ENCODE peak calls at places on chromosome 17, in eight cellular contexts. J, K, G, F, N, Z, V and L are unnamed samples.
A peak's percentile ranks its signal among the peaks of the same experiment; 100 is the strongest.

GRCh38 chr17:81648013-81648706 is 8.2 kb downstream of the PDE6G start:
- DNase-seq in J (no peak), K (no peak), G (no peak), F (no peak), N (no peak), Z (no peak), V (no peak), L (peak; percentile 81)

GRCh38 chr17:41959336-41960095 is 7.1 kb upstream of the CNP start:
- DNase-seq in J (no peak), K (peak; percentile 49), G (no peak), F (peak; percentile 56), N (no peak), Z (no peak), V (no peak), L (peak; percentile 87)

GRCh38 chr17:40347319-40348135 is 17.0 kb downstream of the GJD3 start:
- DNase-seq in J (no peak), K (no peak), G (no peak), F (no peak), N (no peak), Z (no peak), V (peak; percentile 69), L (peak; percentile 77)

GRCh38 chr17:4453821-4454591 is 20.3 kb downstream of the SPNS3 start:
- DNase-seq in J (no peak), K (no peak), G (no peak), F (no peak), N (no peak), Z (no peak), V (no peak), L (no peak)

GRCh38 chr17:17837380-17837821 is 615 bp upstream of the SREBF1 start:
- DNase-seq in J (no peak), K (peak; percentile 69), G (no peak), F (peak; percentile 85), N (no peak), Z (peak; percentile 58), V (peak; percentile 79), L (no peak)

GRCh38 chr17:60941028-60941427 is 263.4 kb downstream of the BCAS3 start:
- DNase-seq in J (no peak), K (peak; percentile 73), G (no peak), F (peak; percentile 100), N (no peak), Z (peak; percentile 21), V (peak; percentile 83), L (no peak)

GRCh38 chr17:60231234-60231633 is 81.5 kb downstream of the CA4 start:
- DNase-seq in J (no peak), K (peak; percentile 70), G (no peak), F (peak; percentile 60), N (no peak), Z (no peak), V (no peak), L (peak; percentile 21)

GRCh38 chr17:68424861-68425260 is 32.4 kb downstream of the WIPI1 start:
- DNase-seq in J (no peak), K (no peak), G (no peak), F (no peak), N (no peak), Z (no peak), V (no peak), L (peak; percentile 59)

GRCh38 chr17:72497915-72498314 is 377.1 kb downstream of the SOX9 start:
- DNase-seq in J (no peak), K (no peak), G (no peak), F (no peak), N (no peak), Z (no peak), V (no peak), L (no peak)

GRCh38 chr17:36942631-36943125 is 5.4 kb downstream of the LHX1 start:
- DNase-seq in J (no peak), K (no peak), G (no peak), F (no peak), N (no peak), Z (no peak), V (no peak), L (peak; percentile 80)

GRCh38 chr17:83096401-83097220 is 17.2 kb downstream of the METRNL start:
- DNase-seq in J (no peak), K (no peak), G (no peak), F (no peak), N (no peak), Z (no peak), V (no peak), L (peak; percentile 81)

GRCh38 chr17:82031885-82032627 is 578 bp downstream of the RAC3 start:
- DNase-seq in J (no peak), K (no peak), G (no peak), F (no peak), N (no peak), Z (no peak), V (no peak), L (peak; percentile 97)

GRCh38 chr17:14307560-14308024 is 6.7 kb downstream of the HS3ST3B1 start:
- DNase-seq in J (no peak), K (peak; percentile 87), G (no peak), F (peak; percentile 77), N (no peak), Z (no peak), V (no peak), L (no peak)
- H3K27me3 ChIP-seq in J (no peaks in the 10 kb centered on the region), K (no peaks in the 10 kb centered on the region), G (no peaks in the 10 kb centered on the region), F (no peaks in the 10 kb centered on the region), N (no peaks in the 10 kb centered on the region), Z (no peaks in the 10 kb centered on the region), V (peaks cover 22% of the 10 kb centered on the region), L (peaks cover 36% of the 10 kb centered on the region)

GRCh38 chr17:48307814-48308411 is 122.1 kb downstream of the SKAP1 start:
- DNase-seq in J (peak; percentile 19), K (peak; percentile 57), G (no peak), F (peak; percentile 80), N (peak; percentile 64), Z (peak; percentile 28), V (peak; percentile 10), L (peak; percentile 33)
- H3K27me3 ChIP-seq in J (no peaks in the 10 kb centered on the region), K (peaks cover 17% of the 10 kb centered on the region), G (no peaks in the 10 kb centered on the region), F (peaks cover 41% of the 10 kb centered on the region), N (no peaks in the 10 kb centered on the region), Z (peaks cover 16% of the 10 kb centered on the region), V (peaks cover 48% of the 10 kb centered on the region), L (no peaks in the 10 kb centered on the region)

GRCh38 chr17:38461683-38462082 is 33.4 kb downstream of the ARHGAP23 start:
- DNase-seq in J (no peak), K (no peak), G (no peak), F (no peak), N (no peak), Z (no peak), V (no peak), L (no peak)

GRCh38 chr17:38458521-38458920 is 30.3 kb downstream of the ARHGAP23 start:
- DNase-seq in J (no peak), K (no peak), G (no peak), F (no peak), N (no peak), Z (no peak), V (no peak), L (peak; percentile 54)

GRCh38 chr17:38460082-38460715 is 31.9 kb downstream of the ARHGAP23 start:
- DNase-seq in J (no peak), K (no peak), G (no peak), F (no peak), N (no peak), Z (no peak), V (no peak), L (peak; percentile 38)

GRCh38 chr17:38459556-38459955 is 31.3 kb downstream of the ARHGAP23 start:
- DNase-seq in J (no peak), K (no peak), G (no peak), F (no peak), N (no peak), Z (no peak), V (no peak), L (no peak)

DNA sequence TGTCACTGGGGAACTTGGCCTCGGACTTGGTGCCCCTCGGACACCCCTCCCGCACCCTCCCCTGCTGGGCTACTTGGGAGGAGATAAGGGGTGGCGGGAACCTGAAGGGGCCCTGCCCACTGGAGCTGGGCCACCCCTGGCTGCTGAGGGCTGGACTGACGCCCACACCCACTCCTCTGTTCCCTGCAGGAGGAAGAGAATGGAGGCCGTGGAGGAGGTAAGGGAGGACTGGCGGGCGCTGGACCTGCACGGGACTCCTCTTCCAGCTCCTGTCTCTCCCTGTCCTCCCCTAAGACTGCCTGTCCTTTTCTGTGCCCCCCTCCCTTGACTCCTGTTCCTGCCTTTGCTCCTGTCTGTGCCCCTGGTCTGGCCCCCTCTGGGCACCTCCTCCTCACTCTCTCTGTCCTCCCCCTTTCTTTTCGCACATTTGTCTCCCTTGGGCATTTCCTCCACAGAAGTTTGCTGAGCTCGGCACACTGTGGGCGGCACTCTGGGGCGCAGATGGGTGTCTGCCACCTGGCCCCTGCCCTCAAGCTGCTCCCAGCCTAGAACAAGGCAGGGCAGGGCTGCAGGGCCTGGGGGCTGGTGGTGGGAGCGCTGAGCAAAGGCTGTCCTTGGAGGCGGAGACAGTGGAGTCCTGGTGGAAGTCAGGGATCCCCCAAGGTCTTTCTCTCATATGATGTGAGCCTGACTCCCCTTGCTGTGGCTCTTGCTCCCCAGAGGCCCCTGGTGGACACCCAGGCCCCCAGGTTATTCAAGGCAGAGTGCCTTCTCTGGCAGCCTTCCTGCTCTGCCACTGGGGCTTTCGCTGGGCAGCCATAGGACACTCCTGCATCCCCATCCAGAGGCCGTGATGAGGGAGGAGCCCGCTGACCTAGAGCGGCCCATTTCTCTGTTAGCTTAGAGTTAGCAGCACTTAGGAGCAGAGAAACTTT is 32.7 kb downstream of the ARHGAP23 start:
- DNase-seq in J (no peak), K (no peak), G (no peak), F (no peak), N (no peak), Z (no peak), V (no peak), L (peak; percentile 75)
- H3K27me3 ChIP-seq in J (peaks cover 3% of the 10 kb centered on the region), K (no peaks in the 10 kb centered on the region), G (no peaks in the 10 kb centered on the region), F (no peaks in the 10 kb centered on the region), N (no peaks in the 10 kb centered on the region), Z (no peaks in the 10 kb centered on the region), V (no peaks in the 10 kb centered on the region), L (no peaks in the 10 kb centered on the region)

GRCh38 chr17:58753026-58753425 is 2.6 kb upstream of the PPM1E start:
- DNase-seq in J (no peak), K (no peak), G (no peak), F (no peak), N (no peak), Z (no peak), V (no peak), L (no peak)

GRCh38 chr17:58756246-58757161 is 850 bp downstream of the PPM1E start:
- DNase-seq in J (no peak), K (peak; percentile 28), G (peak; percentile 48), F (no peak), N (no peak), Z (no peak), V (no peak), L (peak; percentile 75)

GRCh38 chr17:58757162-58757613 is 1.5 kb downstream of the PPM1E start:
- DNase-seq in J (no peak), K (no peak), G (no peak), F (no peak), N (no peak), Z (no peak), V (no peak), L (no peak)

GRCh38 chr17:58755269-58755576 is 431 bp upstream of the PPM1E start:
- DNase-seq in J (no peak), K (no peak), G (no peak), F (no peak), N (no peak), Z (no peak), V (no peak), L (no peak)

DNA sequence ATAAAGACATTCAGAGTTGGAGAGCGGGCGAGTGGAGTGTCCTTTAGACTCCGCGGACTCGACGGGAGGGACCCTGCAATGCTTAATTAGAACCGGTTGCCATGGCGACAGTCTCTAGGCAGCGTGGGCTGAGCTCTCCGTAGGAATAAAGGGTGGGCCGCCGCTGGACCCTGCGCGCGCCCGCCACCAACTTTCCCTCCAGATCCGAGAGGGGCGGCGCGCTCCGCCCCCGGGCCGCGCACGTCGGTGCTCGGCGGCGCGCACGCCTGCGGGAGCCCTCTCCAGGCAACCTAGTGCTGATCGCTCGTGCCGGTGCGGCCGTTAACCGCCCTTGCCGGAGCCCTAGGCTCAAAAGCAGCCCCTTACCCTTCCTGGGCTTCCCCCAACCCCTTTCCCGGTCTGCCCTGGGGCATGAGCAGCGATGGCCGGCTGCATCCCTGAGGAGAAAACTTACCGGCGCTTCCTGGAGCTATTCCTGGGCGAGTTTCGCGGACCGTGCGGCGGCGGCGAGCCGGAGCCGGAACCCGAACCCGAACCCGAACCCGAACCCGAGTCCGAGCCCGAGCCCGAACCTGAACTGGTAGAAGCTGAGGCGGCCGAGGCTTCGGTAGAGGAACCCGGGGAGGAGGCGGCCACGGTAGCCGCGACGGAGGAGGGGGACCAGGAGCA is at the start of gene PPM1E:
- DNase-seq in J (no peak), K (peak; percentile 36), G (peak; percentile 85), F (peak; percentile 44), N (peak; percentile 56), Z (peak; percentile 32), V (peak; percentile 26), L (peak; percentile 97)
- H3K27me3 ChIP-seq in J (peaks cover 28% of the 10 kb centered on the region), K (peaks cover 36% of the 10 kb centered on the region), G (peaks cover 4% of the 10 kb centered on the region), F (peaks cover 16% of the 10 kb centered on the region), N (peaks cover 29% of the 10 kb centered on the region), Z (peaks cover 6% of the 10 kb centered on the region), V (peaks cover 11% of the 10 kb centered on the region), L (peaks cover 16% of the 10 kb centered on the region)